ENCODE peak calls at places on chromosomes 13 and 19, in eight cellular contexts. X, D, M, B, W, Q, H and F are unnamed samples.

GRCh38 chr13:51747438-51748434 is 56.2 kb downstream of the DHRS12 start:
- DNase-seq in Q (no peak), B (no peak), X (no peak), D (no peak), W (no peak), M (no peak), H (no peak), F (no peak)

GRCh38 chr19:39360599-39360998 is 18.4 kb downstream of the SAMD4B start:
- DNase-seq in D (no peak), H (no peak), B (no peak), X (no peak), Q (no peak), W (no peak), M (no peak), F (no peak)

GRCh38 chr13:75129331-75129730 is 352.6 kb downstream of the TBC1D4 start:
- DNase-seq in Q (no peak), B (no peak), X (no peak), H (no peak), M (no peak), W (no peak), D (no peak), F (no peak)

GRCh38 chr13:84080748-84081530 is 198.7 kb upstream of the SLITRK1 start:
- DNase-seq in H (no peak), B (no peak), X (no peak), W (no peak), M (no peak), D (no peak), Q (no peak), F (no peak)

GRCh38 chr13:20400774-20401173 is 124.9 kb downstream of the CRYL1 start:
- DNase-seq in M (peak; percentile 42), Q (no peak), H (no peak), D (peak; percentile 89), W (no peak), X (no peak), B (no peak), F (no peak)

GRCh38 chr13:25990801-25991200 is 61.0 kb downstream of the SHISA2 start:
- DNase-seq in Q (no peak), H (no peak), D (no peak), B (no peak), W (no peak), M (peak; percentile 30), X (no peak), F (no peak)

GRCh38 chr19:53882391-53883050 is 524 bp downstream of the PRKCG start:
- DNase-seq in B (no peak), Q (no peak), X (no peak), M (no peak), H (no peak), D (no peak), W (no peak), F (no peak)

GRCh38 chr19:17475541-17476115 is 5.3 kb downstream of the SLC27A1 start:
- DNase-seq in W (no peak), M (peak; percentile 72), X (peak; percentile 61), H (peak; percentile 64), B (no peak), Q (no peak), D (peak; percentile 40), F (no peak)

GRCh38 chr13:50684366-50684765 is 159.1 kb downstream of the DLEU7 start:
- DNase-seq in M (no peak), H (no peak), D (no peak), B (no peak), Q (no peak), X (peak; percentile 24), W (no peak), F (no peak)

GRCh38 chr19:16193466-16193865 is 4.2 kb upstream of the AP1M1 start:
- DNase-seq in H (no peak), Q (no peak), D (no peak), B (no peak), X (no peak), W (no peak), M (no peak), F (no peak)

GRCh38 chr19:51809787-51810186 is 14.8 kb downstream of the FPR3 start:
- DNase-seq in D (no peak), B (no peak), X (no peak), M (peak; percentile 65), H (no peak), Q (no peak), W (no peak), F (no peak)

GRCh38 chr19:18995804-18996241 is 37.5 kb downstream of the SUGP2 start:
- DNase-seq in M (peak; percentile 93), H (peak; percentile 60), W (no peak), D (peak; percentile 64), X (peak; percentile 33), B (no peak), Q (no peak), F (no peak)
- TF ChIP-seq CTCF in M (peak; percentile 81), H (peak; percentile 29), W (peak; percentile 56), D (peak; percentile 44), X (peak; percentile 28), B (no peak), Q (no peak), F (peak; percentile 57)

GRCh38 chr13:59061621-59062020 is 1102.1 kb downstream of the DIAPH3 start:
- DNase-seq in X (no peak), M (no peak), H (no peak), D (no peak), Q (no peak), W (no peak), B (no peak), F (no peak)

DNA sequence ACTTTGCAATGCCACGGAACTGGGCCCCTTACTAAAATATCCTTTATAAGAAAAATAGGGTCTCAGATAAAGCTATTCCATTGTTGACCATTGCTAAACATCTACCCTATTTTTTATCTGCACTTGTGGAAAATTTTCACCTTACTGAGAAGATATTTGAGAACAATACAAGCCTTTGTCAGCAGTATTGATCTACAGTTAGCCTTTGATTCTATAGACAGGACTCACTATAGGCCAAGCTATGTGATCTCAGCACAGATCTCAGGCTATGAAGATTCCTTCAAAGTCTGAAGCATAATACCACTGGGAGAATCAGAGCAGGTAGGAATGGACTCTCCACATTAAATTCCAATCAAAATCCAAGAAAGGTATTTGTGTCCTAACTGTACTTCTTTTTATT is 1099.7 kb downstream of the DIAPH3 start:
- DNase-seq in Q (no peak), M (no peak), W (no peak), X (no peak), H (no peak), B (no peak), D (no peak), F (no peak)
- H3K36me3 ChIP-seq in Q (no peaks in the 10 kb centered on the region), M (no peaks in the 10 kb centered on the region), W (no peaks in the 10 kb centered on the region), X (no peaks in the 10 kb centered on the region), H (no peaks in the 10 kb centered on the region), B (no peaks in the 10 kb centered on the region), D (no peaks in the 10 kb centered on the region), F (no peaks in the 10 kb centered on the region)

GRCh38 chr13:95176611-95177259 is 124.5 kb downstream of the ABCC4 start:
- DNase-seq in H (no peak), W (no peak), Q (no peak), X (no peak), D (no peak), B (peak; percentile 34), M (peak; percentile 58), F (no peak)
- H3K4me3 ChIP-seq in H (no peak overlapping the region), W (no peak overlapping the region), Q (no peak overlapping the region), X (no peak overlapping the region), D (no peak overlapping the region), B (no peak overlapping the region), M (no peak overlapping the region), F (no peak overlapping the region)

DNA sequence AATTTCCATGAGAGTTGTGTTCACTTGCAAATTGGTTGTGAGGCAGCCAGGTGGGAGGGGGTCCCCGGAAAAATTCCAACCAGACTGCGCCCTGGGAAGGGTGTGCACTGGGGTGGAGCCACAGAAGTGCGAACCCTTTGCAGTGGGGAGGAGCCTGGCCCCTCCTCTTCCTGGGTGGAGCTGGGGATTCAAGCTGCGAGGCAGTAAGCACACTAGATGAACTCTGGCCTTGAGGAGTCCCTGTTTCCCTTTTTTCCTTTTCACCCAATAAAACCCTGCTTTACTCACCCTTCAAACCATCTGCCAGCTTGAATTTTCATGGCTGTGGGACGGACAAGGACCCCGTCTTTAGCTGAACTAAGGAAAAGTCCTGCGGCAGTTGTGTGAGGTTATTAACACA is 31.0 kb upstream of the MBNL2 start:
- DNase-seq in B (no peak), D (no peak), H (no peak), W (no peak), M (no peak), X (no peak), Q (no peak), F (no peak)
- TF ChIP-seq CTCF in B (no peak), D (no peak), H (no peak), W (no peak), M (no peak), X (no peak), Q (no peak), F (no peak)

GRCh38 chr19:50406156-50406820 is 12.4 kb upstream of the SPIB start:
- DNase-seq in M (no peak), D (no peak), B (no peak), X (no peak), W (no peak), H (no peak), Q (no peak), F (no peak)
- H3K36me3 ChIP-seq in M (peaks cover 5% of the 10 kb centered on the region), D (peaks cover 5% of the 10 kb centered on the region), B (peaks cover 9% of the 10 kb centered on the region), X (peaks cover 73% of the 10 kb centered on the region), W (peaks cover 56% of the 10 kb centered on the region), H (peaks cover 48% of the 10 kb centered on the region), Q (peaks cover 21% of the 10 kb centered on the region), F (peaks cover 31% of the 10 kb centered on the region)

GRCh38 chr13:73793361-73793760 is 340.8 kb downstream of the KLF12 start:
- DNase-seq in D (no peak), M (no peak), B (no peak), W (no peak), H (no peak), X (no peak), Q (no peak), F (no peak)
- H3K4me3 ChIP-seq in D (no peak overlapping the region), M (no peak overlapping the region), B (no peak overlapping the region), W (no peak overlapping the region), H (no peak overlapping the region), X (no peak overlapping the region), Q (no peak overlapping the region), F (no peak overlapping the region)

GRCh38 chr13:96822900-96823299 is 171.4 kb downstream of the OXGR1 start:
- DNase-seq in X (no peak), M (peak; percentile 7), H (no peak), D (peak; percentile 42), B (no peak), W (no peak), Q (no peak), F (no peak)
- TF ChIP-seq CTCF in X (no peak), M (peak; percentile 15), H (peak; percentile 33), D (peak; percentile 69), B (no peak), W (peak; percentile 27), Q (no peak), F (peak; percentile 33)

DNA sequence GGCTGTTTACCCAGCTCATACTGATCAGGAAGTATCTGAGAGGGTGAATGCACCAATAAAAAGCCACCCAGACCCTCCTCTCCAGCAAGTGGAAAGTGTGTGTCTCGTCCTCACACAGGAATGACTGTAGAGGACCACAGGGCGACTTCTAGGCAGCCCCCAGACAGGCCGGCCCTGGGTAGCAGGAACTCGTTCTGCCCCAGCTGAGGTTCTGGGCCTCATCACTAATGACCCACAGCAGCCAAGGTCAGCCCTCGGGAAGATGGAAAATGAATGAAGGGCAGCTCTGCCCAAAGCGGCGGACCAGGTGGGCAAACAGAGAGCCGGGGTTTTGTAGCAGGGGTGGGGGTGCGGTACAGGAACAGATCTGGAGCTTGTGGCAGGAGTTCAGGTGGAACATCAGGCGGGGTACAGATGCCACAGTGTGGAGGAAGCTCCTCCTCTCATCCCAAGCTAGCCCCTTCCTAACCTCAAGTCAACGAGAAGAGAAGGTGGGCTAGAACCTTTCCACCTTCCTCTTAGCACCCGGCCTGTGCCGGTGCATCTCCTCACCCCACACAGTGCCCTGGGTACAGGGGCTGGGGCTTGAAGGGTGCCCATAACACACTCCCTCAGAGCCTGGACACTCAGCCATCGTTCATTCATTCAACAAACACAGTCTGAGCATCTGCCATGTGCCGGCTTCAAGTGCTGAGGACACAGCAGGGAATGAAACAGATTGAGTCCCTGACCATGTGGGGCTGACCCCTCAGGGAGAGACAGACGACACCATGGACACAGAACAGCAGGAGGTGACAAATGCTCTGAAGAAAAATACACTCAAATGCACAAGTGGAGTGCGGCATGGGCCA is 36.2 kb downstream of the RFX2 start:
- DNase-seq in M (no peak), W (no peak), H (no peak), D (no peak), B (no peak), Q (no peak), X (no peak), F (no peak)
- H3K36me3 ChIP-seq in M (no peaks in the 10 kb centered on the region), W (no peaks in the 10 kb centered on the region), H (no peaks in the 10 kb centered on the region), D (no peaks in the 10 kb centered on the region), B (no peaks in the 10 kb centered on the region), Q (no peaks in the 10 kb centered on the region), X (no peaks in the 10 kb centered on the region), F (no peaks in the 10 kb centered on the region)